ENCODE peak calls at places on chromosomes 2 and 18, in five cellular contexts. M, P, A, C and D are unnamed samples.

GRCh38 chr2:72165792-72166191 is 18.1 kb upstream of the CYP26B1 start:
- DNase-seq in M (no peak), P (no peak), A (no peak), C (no peak), D (peak)

GRCh38 chr18:57122906-57123510 is 23.9 kb upstream of the BOD1L2 start:
- DNase-seq in M (no peak), P (no peak), A (no peak), C (no peak), D (no peak)

GRCh38 chr2:180652794-180653193 is 327.6 kb upstream of the UBE2E3 start:
- DNase-seq in M (no peak), P (no peak), A (no peak), C (no peak), D (no peak)

GRCh38 chr2:150586858-150587257 is 99.4 kb upstream of the RND3 start:
- DNase-seq in M (peak), P (no peak), A (peak), C (no peak), D (peak)

GRCh38 chr2:126663184-126663963 is 7.4 kb downstream of the GYPC start:
- DNase-seq in M (no peak), P (no peak), A (no peak), C (no peak), D (no peak)

GRCh38 chr2:168247341-168248305 is at the start of gene STK39:
- DNase-seq in M (peak), P (peak), A (peak), C (peak), D (peak)

GRCh38 chr18:73288813-73289212 is 421.0 kb upstream of the NETO1 start:
- DNase-seq in M (no peak), P (no peak), A (no peak), C (no peak), D (no peak)

GRCh38 chr18:33812186-33812585 is 234.2 kb downstream of the ASXL3 start:
- DNase-seq in M (no peak), P (no peak), A (no peak), C (no peak), D (no peak)

GRCh38 chr2:104050632-104051242 is 803.2 kb upstream of the POU3F3 start:
- DNase-seq in M (no peak), P (no peak), A (no peak), C (no peak), D (no peak)

GRCh38 chr2:20596973-20597867 is 53.7 kb downstream of the HS1BP3 start:
- DNase-seq in M (no peak), P (no peak), A (peak), C (peak), D (peak)

GRCh38 chr2:71609441-71609840 is 156.1 kb downstream of the DYSF start:
- DNase-seq in M (no peak), P (peak), A (no peak), C (peak), D (peak)

GRCh38 chr2:177296047-177296446 is 31.5 kb upstream of the NFE2L2 start:
- DNase-seq in M (peak), P (no peak), A (peak), C (no peak), D (peak)

GRCh38 chr2:208224802-208225201 is 30.1 kb downstream of the IDH1 start:
- DNase-seq in M (no peak), P (no peak), A (no peak), C (no peak), D (peak)

GRCh38 chr18:35430721-35431441 is 53.7 kb upstream of the ZNF396 start:
- DNase-seq in M (no peak), P (no peak), A (no peak), C (no peak), D (no peak)

GRCh38 chr2:138641277-138641676 is 138.9 kb downstream of the NXPH2 start:
- DNase-seq in M (no peak), P (no peak), A (no peak), C (no peak), D (no peak)

GRCh38 chr2:201070966-201071304 is 536 bp downstream of the HYCC2 start:
- DNase-seq in M (no peak), P (no peak), A (peak), C (no peak), D (no peak)

GRCh38 chr18:8298186-8298585 is 311.1 kb upstream of the RAB12 start:
- DNase-seq in M (peak), P (no peak), A (no peak), C (no peak), D (peak)

GRCh38 chr2:33134764-33135560 is 188.2 kb downstream of the LTBP1 start:
- DNase-seq in M (no peak), P (no peak), A (no peak), C (no peak), D (peak)

GRCh38 chr2:134178109-134178877 is 75.6 kb upstream of the MGAT5 start:
- DNase-seq in M (peak), P (no peak), A (no peak), C (no peak), D (peak)

GRCh38 chr2:10375570-10376266 is 72.4 kb downstream of the ODC1 start:
- DNase-seq in M (no peak), P (no peak), A (no peak), C (no peak), D (no peak)

GRCh38 chr2:206378835-206379234 is 64.5 kb upstream of the ADAM23 start:
- DNase-seq in M (peak), P (no peak), A (peak), C (no peak), D (peak)

GRCh38 chr18:76437011-76437410 is 58.0 kb downstream of the ZNF516 start:
- DNase-seq in M (no peak), P (no peak), A (no peak), C (peak), D (no peak)

GRCh38 chr2:95525294-95526035 is 40.9 kb upstream of the TRIM43B start:
- DNase-seq in M (no peak), P (no peak), A (no peak), C (no peak), D (peak)

GRCh38 chr2:130749078-130749477 is 6.3 kb upstream of the AMER3 start:
- DNase-seq in M (no peak), P (no peak), A (no peak), C (no peak), D (no peak)

GRCh38 chr2:74876081-74876886 is 42.4 kb downstream of the HK2 start:
- DNase-seq in M (peak), P (peak), A (peak), C (no peak), D (peak)

GRCh38 chr18:33022370-33022769 is 249.5 kb upstream of the KLHL14 start:
- DNase-seq in M (no peak), P (no peak), A (no peak), C (no peak), D (no peak)

GRCh38 chr18:32093106-32093511 is 1.4 kb downstream of the RNF138 start:
- DNase-seq in M (peak), P (peak), A (peak), C (peak), D (peak)

GRCh38 chr2:61785583-61785982 is 68.3 kb downstream of the FAM161A start:
- DNase-seq in M (no peak), P (no peak), A (no peak), C (no peak), D (no peak)

GRCh38 chr2:166984188-166984587 is 95.9 kb downstream of the XIRP2 start:
- DNase-seq in M (no peak), P (no peak), A (no peak), C (no peak), D (no peak)

DNA sequence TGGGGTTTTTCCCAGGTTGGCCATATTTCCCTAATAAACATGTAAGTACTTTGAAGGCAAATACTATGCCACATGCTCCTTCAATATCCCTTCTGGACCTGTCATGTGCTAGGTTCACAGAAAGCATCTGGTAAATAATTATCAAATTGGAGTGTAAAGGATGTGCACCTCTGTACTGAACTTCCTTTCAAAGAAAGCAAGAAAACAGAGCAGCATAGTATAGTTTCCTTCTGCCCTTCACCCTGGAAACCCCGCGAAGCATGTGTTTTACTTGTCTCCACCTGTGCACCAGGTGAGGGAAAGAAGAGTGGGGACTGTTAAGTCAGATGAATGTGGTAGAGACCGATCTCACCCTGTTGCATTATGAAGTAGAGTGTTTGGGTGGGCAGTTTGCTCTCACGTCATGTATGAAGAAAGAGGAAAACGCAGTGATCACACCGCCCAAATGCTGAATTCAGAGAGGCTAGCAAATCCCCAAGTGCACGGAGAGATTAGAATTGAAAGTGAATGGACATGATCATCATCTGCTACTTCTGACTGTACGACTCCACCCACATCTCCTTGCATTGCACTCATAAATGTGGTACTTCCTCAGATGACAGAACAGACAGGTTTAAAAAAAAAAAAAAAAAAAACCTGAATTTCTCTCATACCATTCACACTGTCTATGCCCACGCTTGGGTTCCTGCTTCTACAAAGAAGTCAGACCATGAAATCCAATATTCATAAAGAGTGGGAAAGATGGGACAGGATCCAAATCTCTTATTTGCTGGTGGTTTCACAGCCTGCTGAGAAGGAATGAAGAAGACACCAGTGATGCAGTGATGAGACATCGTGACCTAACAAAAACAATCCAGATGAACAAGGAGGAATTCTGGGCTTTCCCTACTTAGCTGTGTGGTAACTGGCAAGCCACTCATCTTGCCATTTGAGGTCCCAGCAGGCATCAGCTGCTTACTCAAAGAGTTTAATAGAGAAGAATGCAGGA is 448.6 kb downstream of the BCL11A start:
- DNase-seq in M (no peak), P (no peak), A (peak), C (no peak), D (no peak)
- H3K4me3 ChIP-seq in M (no peak), P (no peak), A (no peak), C (no peak), D (no peak)

DNA sequence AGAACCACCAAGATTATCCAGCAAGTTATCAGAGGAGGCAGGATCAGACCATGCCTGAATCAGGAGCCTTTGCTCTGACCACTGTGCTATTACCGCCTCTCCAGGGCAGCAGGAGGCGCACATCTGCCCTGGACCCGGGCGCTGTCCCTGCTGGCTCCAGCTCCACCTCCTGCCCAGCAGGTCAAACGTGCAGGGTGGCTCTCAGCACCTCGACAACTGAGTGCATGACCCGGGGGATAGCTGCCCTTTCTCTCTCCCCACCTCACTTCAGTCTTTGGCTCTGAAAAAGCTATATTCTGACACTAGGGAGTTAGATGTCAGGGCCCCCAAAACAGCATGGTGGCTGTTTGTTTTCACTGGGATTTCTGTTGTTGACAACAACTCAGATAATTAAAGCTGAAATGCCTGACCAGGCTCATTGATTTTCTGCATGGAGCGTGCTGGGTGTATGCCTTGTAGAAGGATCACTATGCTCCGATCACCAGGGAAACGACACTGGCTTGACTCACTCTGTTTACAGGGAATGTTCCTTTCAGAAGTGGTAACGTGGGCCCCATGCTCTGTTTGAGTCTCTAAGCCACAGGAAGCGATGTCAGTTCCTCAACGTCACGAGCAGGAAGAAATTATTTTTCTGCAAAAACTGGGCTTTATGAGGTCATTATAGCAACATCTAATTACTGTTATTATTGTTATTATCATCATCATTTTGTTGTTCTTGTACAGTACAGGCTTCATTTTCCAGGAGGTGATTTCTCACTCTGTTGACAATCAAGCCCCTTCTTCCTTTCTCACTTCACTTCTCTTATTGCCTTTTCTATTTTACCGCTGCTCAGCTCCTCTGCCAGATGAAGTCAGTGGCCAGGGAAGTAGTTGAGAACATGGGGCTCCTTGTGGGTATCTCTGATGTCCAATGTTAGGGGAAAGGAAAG is 125.6 kb downstream of the PLB1 start:
- DNase-seq in M (peak), P (peak), A (peak), C (peak), D (peak)
- H3K4me3 ChIP-seq in M (no peak), P (peak), A (no peak), C (no peak), D (no peak)

DNA sequence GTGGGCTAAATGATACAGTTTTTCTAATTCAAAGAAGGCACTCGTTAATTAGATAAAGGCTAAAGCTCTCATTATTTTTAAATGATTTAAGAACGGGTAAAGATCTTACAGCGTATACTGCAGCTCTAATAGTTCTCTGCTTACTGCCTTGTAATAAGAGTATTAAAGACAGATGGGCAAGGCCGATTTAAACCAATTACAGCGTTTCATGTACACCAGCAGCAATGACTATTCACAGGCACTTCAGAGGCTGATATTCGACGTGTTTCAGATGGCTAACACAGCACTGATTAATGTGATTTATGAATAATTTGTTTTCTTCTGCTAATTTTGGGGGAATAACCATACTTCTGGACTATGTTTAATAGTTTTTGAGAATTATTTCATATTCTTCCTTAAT is 259.3 kb downstream of the ZNF407 start:
- DNase-seq in M (no peak), P (no peak), A (no peak), C (no peak), D (no peak)
- H3K4me3 ChIP-seq in M (no peak), P (no peak), A (no peak), C (no peak), D (no peak)

GRCh38 chr2:24514820-24515219 is 23.8 kb downstream of the NCOA1 start:
- DNase-seq in M (no peak), P (no peak), A (no peak), C (no peak), D (no peak)

GRCh38 chr2:24515841-24516240 is 24.8 kb downstream of the NCOA1 start:
- DNase-seq in M (no peak), P (no peak), A (no peak), C (no peak), D (peak)

GRCh38 chr2:24515335-24515734 is 24.3 kb downstream of the NCOA1 start:
- DNase-seq in M (no peak), P (no peak), A (no peak), C (no peak), D (no peak)

GRCh38 chr2:24520175-24520574 is 29.1 kb downstream of the NCOA1 start:
- DNase-seq in M (no peak), P (no peak), A (no peak), C (no peak), D (no peak)

DNA sequence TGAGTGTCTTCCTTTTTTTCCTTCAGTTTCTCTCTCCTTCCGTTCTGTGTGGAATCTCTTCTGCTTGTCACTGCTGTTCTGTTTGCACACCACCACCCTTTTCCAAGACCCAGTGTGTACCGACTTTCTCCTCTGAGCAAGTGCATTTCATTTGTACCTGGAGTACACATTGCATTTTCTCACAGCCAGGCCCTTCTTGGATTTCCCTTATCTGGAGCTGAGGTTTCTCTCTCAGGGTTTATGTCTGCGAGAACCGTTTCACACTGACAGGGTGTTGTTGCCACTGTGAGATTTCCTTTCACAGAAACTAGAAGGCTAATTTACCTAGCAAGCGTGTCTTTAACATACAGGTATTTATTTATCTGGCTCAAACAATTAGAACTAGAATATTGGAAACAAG is 26.2 kb downstream of the NCOA1 start:
- DNase-seq in M (no peak), P (no peak), A (no peak), C (no peak), D (peak)
- H3K4me3 ChIP-seq in M (no peak), P (no peak), A (no peak), C (no peak), D (no peak)

DNA sequence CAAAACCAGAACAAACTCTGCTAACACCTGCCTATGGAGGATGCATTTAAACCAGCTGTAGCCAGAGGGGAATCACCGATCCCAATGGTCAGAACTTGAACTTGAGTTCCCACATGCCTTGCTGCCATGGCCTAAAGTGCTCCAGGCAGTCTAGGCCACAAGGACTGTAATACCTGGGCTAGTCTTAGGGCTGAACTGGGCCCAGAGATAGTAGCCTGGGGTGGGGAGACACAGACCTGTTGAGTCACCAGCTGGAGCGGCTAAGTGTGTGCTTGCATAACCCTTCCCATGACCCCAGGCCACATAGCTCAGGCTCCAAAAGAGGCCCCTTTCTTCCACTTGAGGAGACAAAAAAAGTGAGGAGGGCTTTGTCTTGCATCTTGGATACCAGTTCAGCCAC is 515.0 kb upstream of the DDX18 start:
- DNase-seq in M (no peak), P (no peak), A (no peak), C (no peak), D (no peak)
- H3K4me3 ChIP-seq in M (no peak), P (no peak), A (no peak), C (no peak), D (no peak)

GRCh38 chr2:190315273-190315672 is 4.4 kb downstream of the HIBCH start:
- DNase-seq in M (no peak), P (no peak), A (no peak), C (no peak), D (no peak)
- H3K4me3 ChIP-seq in M (no peak), P (no peak), A (no peak), C (no peak), D (no peak)

DNA sequence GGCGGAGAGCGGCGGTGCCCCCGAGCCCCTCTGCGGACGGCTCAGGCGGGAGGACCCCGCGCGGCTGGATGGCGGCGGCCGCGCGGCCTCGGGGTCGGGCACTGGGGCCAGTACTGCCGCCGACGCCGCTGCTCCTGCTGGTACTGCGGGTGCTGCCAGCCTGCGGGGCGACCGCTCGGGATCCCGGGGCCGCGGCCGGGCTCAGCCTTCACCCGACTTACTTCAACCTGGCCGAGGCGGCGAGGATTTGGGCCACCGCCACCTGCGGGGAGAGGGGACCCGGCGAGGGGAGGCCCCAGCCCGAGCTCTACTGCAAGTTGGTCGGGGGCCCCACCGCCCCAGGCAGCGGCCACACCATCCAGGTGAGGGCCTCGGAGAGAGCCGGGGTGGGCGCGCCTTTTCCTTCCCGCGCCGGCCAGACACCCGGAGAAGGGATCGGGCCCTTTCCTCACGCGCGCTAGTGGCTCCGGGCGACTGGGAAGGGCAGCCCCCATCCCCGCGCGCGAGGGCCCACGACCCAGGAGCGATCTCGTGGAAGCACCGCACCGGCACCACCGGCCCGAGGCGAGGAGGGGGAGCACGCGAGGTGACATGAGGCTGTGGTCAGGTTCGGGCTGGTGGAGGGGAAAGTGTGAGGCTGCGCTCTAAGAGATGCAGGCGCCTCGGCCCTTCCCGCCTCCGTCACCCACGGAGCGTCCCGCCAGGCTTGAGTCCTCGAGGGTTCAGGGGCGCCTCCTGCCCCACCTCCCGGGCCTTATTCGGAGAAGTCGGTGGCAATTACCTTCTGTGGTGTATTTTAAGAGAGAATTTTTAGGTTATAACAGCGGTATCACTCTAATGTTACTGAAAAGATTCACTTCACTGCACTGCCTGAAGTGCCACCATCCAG is 607 bp downstream of the LAMA3 start:
- DNase-seq in M (no peak), P (no peak), A (no peak), C (no peak), D (no peak)
- H3K4me3 ChIP-seq in M (peak), P (peak), A (peak), C (peak), D (peak)